ENCODE peak calls at places on chromosomes 3 and 15, in seven cellular contexts. One of them, this sample, is unnamed.

GRCh38 chr15:85778107-85778776 is 16.5 kb downstream of the KLHL25 start:
- DNase-seq in CD4-positive, alpha-beta memory T cell: no peak
- DNase-seq in naive thymus-derived CD4-positive, alpha-beta T cell: no peak
- DNase-seq in CD8-positive, alpha-beta memory T cell: no peak
- DNase-seq in PC-3: no peak
- DNase-seq in ELF-1: no peak
- DNase-seq in GM13977: no peak
- DNase-seq in this sample: no peak

GRCh38 chr15:49622561-49622960 is 1.7 kb downstream of the DTWD1 start:
- DNase-seq in CD4-positive, alpha-beta memory T cell: no peak
- DNase-seq in naive thymus-derived CD4-positive, alpha-beta T cell: no peak
- DNase-seq in CD8-positive, alpha-beta memory T cell: no peak
- DNase-seq in PC-3: no peak
- DNase-seq in ELF-1: no peak
- DNase-seq in GM13977: no peak
- DNase-seq in this sample: no peak

GRCh38 chr15:58065011-58065444 is 483 bp downstream of the ALDH1A2 start:
- DNase-seq in CD4-positive, alpha-beta memory T cell: no peak
- DNase-seq in naive thymus-derived CD4-positive, alpha-beta T cell: peak; percentile 26
- DNase-seq in CD8-positive, alpha-beta memory T cell: no peak
- DNase-seq in PC-3: no peak
- DNase-seq in ELF-1: peak; percentile 68
- DNase-seq in GM13977: no peak
- DNase-seq in this sample: no peak

GRCh38 chr3:46669191-46669999 is 24.1 kb downstream of the ALS2CL start:
- DNase-seq in CD4-positive, alpha-beta memory T cell: no peak
- DNase-seq in naive thymus-derived CD4-positive, alpha-beta T cell: peak; percentile 10
- DNase-seq in CD8-positive, alpha-beta memory T cell: no peak
- DNase-seq in PC-3: no peak
- DNase-seq in ELF-1: no peak
- DNase-seq in GM13977: no peak
- DNase-seq in this sample: no peak

GRCh38 chr3:133895208-133896001 is at the start of gene RAB6B:
- DNase-seq in CD4-positive, alpha-beta memory T cell: no peak
- DNase-seq in naive thymus-derived CD4-positive, alpha-beta T cell: no peak
- DNase-seq in CD8-positive, alpha-beta memory T cell: no peak
- DNase-seq in PC-3: no peak
- DNase-seq in ELF-1: peak; percentile 65
- DNase-seq in GM13977: peak; percentile 76
- DNase-seq in this sample: peak; percentile 21

GRCh38 chr3:68986496-68987208 is 26.8 kb downstream of the EOGT start:
- DNase-seq in CD4-positive, alpha-beta memory T cell: no peak
- DNase-seq in naive thymus-derived CD4-positive, alpha-beta T cell: no peak
- DNase-seq in CD8-positive, alpha-beta memory T cell: no peak
- DNase-seq in PC-3: no peak
- DNase-seq in ELF-1: no peak
- DNase-seq in GM13977: no peak
- DNase-seq in this sample: no peak

GRCh38 chr3:181329024-181329423 is 339.5 kb upstream of the DNAJC19 start:
- DNase-seq in CD4-positive, alpha-beta memory T cell: no peak
- DNase-seq in naive thymus-derived CD4-positive, alpha-beta T cell: no peak
- DNase-seq in CD8-positive, alpha-beta memory T cell: no peak
- DNase-seq in PC-3: peak; percentile 13
- DNase-seq in ELF-1: no peak
- DNase-seq in GM13977: no peak
- DNase-seq in this sample: no peak

GRCh38 chr3:109330405-109330804 is 6.9 kb downstream of the DPPA4 start:
- DNase-seq in CD4-positive, alpha-beta memory T cell: no peak
- DNase-seq in naive thymus-derived CD4-positive, alpha-beta T cell: no peak
- DNase-seq in CD8-positive, alpha-beta memory T cell: no peak
- DNase-seq in PC-3: no peak
- DNase-seq in ELF-1: peak; percentile 62
- DNase-seq in GM13977: no peak
- DNase-seq in this sample: no peak

GRCh38 chr3:133998691-133999241 is 31.0 kb downstream of the SLCO2A1 start:
- DNase-seq in CD4-positive, alpha-beta memory T cell: no peak
- DNase-seq in naive thymus-derived CD4-positive, alpha-beta T cell: no peak
- DNase-seq in CD8-positive, alpha-beta memory T cell: no peak
- DNase-seq in PC-3: no peak
- DNase-seq in ELF-1: no peak
- DNase-seq in GM13977: no peak
- DNase-seq in this sample: no peak

GRCh38 chr3:179969525-179969924 is 67.2 kb downstream of the PEX5L start:
- DNase-seq in CD4-positive, alpha-beta memory T cell: no peak
- DNase-seq in naive thymus-derived CD4-positive, alpha-beta T cell: no peak
- DNase-seq in CD8-positive, alpha-beta memory T cell: no peak
- DNase-seq in PC-3: peak; percentile 95
- DNase-seq in ELF-1: no peak
- DNase-seq in GM13977: no peak
- DNase-seq in this sample: peak; percentile 47

GRCh38 chr15:72688697-72689096 is 2.7 kb downstream of the BBS4 start:
- DNase-seq in CD4-positive, alpha-beta memory T cell: no peak
- DNase-seq in naive thymus-derived CD4-positive, alpha-beta T cell: no peak
- DNase-seq in CD8-positive, alpha-beta memory T cell: no peak
- DNase-seq in PC-3: no peak
- DNase-seq in ELF-1: no peak
- DNase-seq in GM13977: no peak
- DNase-seq in this sample: no peak

GRCh38 chr3:126338796-126339241 is 18.4 kb downstream of the KLF15 start:
- DNase-seq in CD4-positive, alpha-beta memory T cell: no peak
- DNase-seq in naive thymus-derived CD4-positive, alpha-beta T cell: no peak
- DNase-seq in CD8-positive, alpha-beta memory T cell: no peak
- DNase-seq in PC-3: no peak
- DNase-seq in ELF-1: no peak
- DNase-seq in GM13977: no peak
- DNase-seq in this sample: no peak

GRCh38 chr3:106588739-106589138 is 719.9 kb upstream of the CBLB start:
- DNase-seq in CD4-positive, alpha-beta memory T cell: no peak
- DNase-seq in naive thymus-derived CD4-positive, alpha-beta T cell: no peak
- DNase-seq in CD8-positive, alpha-beta memory T cell: no peak
- DNase-seq in PC-3: no peak
- DNase-seq in ELF-1: no peak
- DNase-seq in GM13977: no peak
- DNase-seq in this sample: no peak

GRCh38 chr3:50495609-50496423 is 7.6 kb downstream of the CACNA2D2 start:
- DNase-seq in CD4-positive, alpha-beta memory T cell: no peak
- DNase-seq in naive thymus-derived CD4-positive, alpha-beta T cell: no peak
- DNase-seq in CD8-positive, alpha-beta memory T cell: no peak
- DNase-seq in PC-3: no peak
- DNase-seq in ELF-1: no peak
- DNase-seq in GM13977: no peak
- DNase-seq in this sample: no peak

GRCh38 chr3:134201201-134202130 is 49.2 kb downstream of the RYK start:
- DNase-seq in CD4-positive, alpha-beta memory T cell: no peak
- DNase-seq in naive thymus-derived CD4-positive, alpha-beta T cell: no peak
- DNase-seq in CD8-positive, alpha-beta memory T cell: no peak
- DNase-seq in PC-3: peak; percentile 86
- DNase-seq in ELF-1: no peak
- DNase-seq in GM13977: no peak
- DNase-seq in this sample: no peak

GRCh38 chr3:146685050-146685814 is 80.1 kb upstream of the PLSCR5 start:
- DNase-seq in CD4-positive, alpha-beta memory T cell: no peak
- DNase-seq in naive thymus-derived CD4-positive, alpha-beta T cell: no peak
- DNase-seq in CD8-positive, alpha-beta memory T cell: no peak
- DNase-seq in PC-3: no peak
- DNase-seq in ELF-1: no peak
- DNase-seq in GM13977: no peak
- DNase-seq in this sample: no peak

GRCh38 chr3:64685331-64685799 is 2.4 kb downstream of the ADAMTS9 start:
- DNase-seq in CD4-positive, alpha-beta memory T cell: no peak
- DNase-seq in naive thymus-derived CD4-positive, alpha-beta T cell: no peak
- DNase-seq in CD8-positive, alpha-beta memory T cell: no peak
- DNase-seq in PC-3: no peak
- DNase-seq in ELF-1: no peak
- DNase-seq in GM13977: no peak
- DNase-seq in this sample: no peak

GRCh38 chr3:184466413-184466960 is 86.6 kb downstream of the CHRD start:
- DNase-seq in CD4-positive, alpha-beta memory T cell: no peak
- DNase-seq in naive thymus-derived CD4-positive, alpha-beta T cell: no peak
- DNase-seq in CD8-positive, alpha-beta memory T cell: no peak
- DNase-seq in PC-3: no peak
- DNase-seq in ELF-1: peak; percentile 35
- DNase-seq in GM13977: no peak
- DNase-seq in this sample: no peak

GRCh38 chr15:75145027-75145841 is 56.4 kb upstream of the C15orf39 start:
- DNase-seq in CD4-positive, alpha-beta memory T cell: no peak
- DNase-seq in naive thymus-derived CD4-positive, alpha-beta T cell: no peak
- DNase-seq in CD8-positive, alpha-beta memory T cell: no peak
- DNase-seq in PC-3: peak; percentile 79
- DNase-seq in ELF-1: no peak
- DNase-seq in GM13977: no peak
- DNase-seq in this sample: no peak

GRCh38 chr15:96264351-96264798 is 66.1 kb upstream of the NR2F2 start:
- DNase-seq in CD4-positive, alpha-beta memory T cell: no peak
- DNase-seq in naive thymus-derived CD4-positive, alpha-beta T cell: no peak
- DNase-seq in CD8-positive, alpha-beta memory T cell: no peak
- DNase-seq in PC-3: peak; percentile 78
- DNase-seq in ELF-1: peak; percentile 46
- DNase-seq in GM13977: no peak
- DNase-seq in this sample: peak; percentile 4

GRCh38 chr3:98952404-98952803 is 50.9 kb upstream of the DCBLD2 start:
- DNase-seq in CD4-positive, alpha-beta memory T cell: no peak
- DNase-seq in naive thymus-derived CD4-positive, alpha-beta T cell: no peak
- DNase-seq in CD8-positive, alpha-beta memory T cell: no peak
- DNase-seq in PC-3: no peak
- DNase-seq in ELF-1: peak; percentile 13
- DNase-seq in GM13977: no peak
- DNase-seq in this sample: no peak

GRCh38 chr15:68518785-68519430 is 59.9 kb upstream of the CORO2B start:
- DNase-seq in CD4-positive, alpha-beta memory T cell: no peak
- DNase-seq in naive thymus-derived CD4-positive, alpha-beta T cell: no peak
- DNase-seq in CD8-positive, alpha-beta memory T cell: no peak
- DNase-seq in PC-3: no peak
- DNase-seq in ELF-1: no peak
- DNase-seq in GM13977: no peak
- DNase-seq in this sample: no peak

GRCh38 chr3:121974601-121975111 is 47.4 kb downstream of the ILDR1 start:
- DNase-seq in CD4-positive, alpha-beta memory T cell: no peak
- DNase-seq in naive thymus-derived CD4-positive, alpha-beta T cell: no peak
- DNase-seq in CD8-positive, alpha-beta memory T cell: no peak
- DNase-seq in PC-3: peak; percentile 97
- DNase-seq in ELF-1: no peak
- DNase-seq in GM13977: no peak
- DNase-seq in this sample: no peak

GRCh38 chr3:187504435-187504834 is 136.2 kb downstream of the RTP4 start:
- DNase-seq in CD4-positive, alpha-beta memory T cell: no peak
- DNase-seq in naive thymus-derived CD4-positive, alpha-beta T cell: no peak
- DNase-seq in CD8-positive, alpha-beta memory T cell: no peak
- DNase-seq in PC-3: no peak
- DNase-seq in ELF-1: no peak
- DNase-seq in GM13977: no peak
- DNase-seq in this sample: no peak

GRCh38 chr3:158683216-158683975 is 10.9 kb upstream of the LXN start:
- DNase-seq in CD4-positive, alpha-beta memory T cell: no peak
- DNase-seq in naive thymus-derived CD4-positive, alpha-beta T cell: no peak
- DNase-seq in CD8-positive, alpha-beta memory T cell: no peak
- DNase-seq in PC-3: peak; percentile 14
- DNase-seq in ELF-1: no peak
- DNase-seq in GM13977: no peak
- DNase-seq in this sample: no peak

GRCh38 chr3:13171704-13172643 is 98.7 kb upstream of the IQSEC1 start:
- DNase-seq in CD4-positive, alpha-beta memory T cell: no peak
- DNase-seq in naive thymus-derived CD4-positive, alpha-beta T cell: no peak
- DNase-seq in CD8-positive, alpha-beta memory T cell: no peak
- DNase-seq in PC-3: no peak
- DNase-seq in ELF-1: no peak
- DNase-seq in GM13977: no peak
- DNase-seq in this sample: no peak

GRCh38 chr3:18302517-18302916 is 122.6 kb downstream of the SATB1 start:
- DNase-seq in CD4-positive, alpha-beta memory T cell: no peak
- DNase-seq in naive thymus-derived CD4-positive, alpha-beta T cell: no peak
- DNase-seq in CD8-positive, alpha-beta memory T cell: no peak
- DNase-seq in PC-3: peak; percentile 18
- DNase-seq in ELF-1: no peak
- DNase-seq in GM13977: no peak
- DNase-seq in this sample: no peak

GRCh38 chr3:59308684-59309083 is 258.9 kb upstream of the CFAP20DC start:
- DNase-seq in CD4-positive, alpha-beta memory T cell: no peak
- DNase-seq in naive thymus-derived CD4-positive, alpha-beta T cell: no peak
- DNase-seq in CD8-positive, alpha-beta memory T cell: no peak
- DNase-seq in PC-3: no peak
- DNase-seq in ELF-1: no peak
- DNase-seq in GM13977: no peak
- DNase-seq in this sample: no peak

GRCh38 chr15:74011610-74012009 is 17.1 kb downstream of the PML start:
- DNase-seq in CD4-positive, alpha-beta memory T cell: no peak
- DNase-seq in naive thymus-derived CD4-positive, alpha-beta T cell: no peak
- DNase-seq in CD8-positive, alpha-beta memory T cell: no peak
- DNase-seq in PC-3: peak; percentile 43
- DNase-seq in ELF-1: no peak
- DNase-seq in GM13977: no peak
- DNase-seq in this sample: no peak

GRCh38 chr3:54257114-54257513 is 134.8 kb downstream of the CACNA2D3 start:
- DNase-seq in CD4-positive, alpha-beta memory T cell: no peak
- DNase-seq in naive thymus-derived CD4-positive, alpha-beta T cell: no peak
- DNase-seq in CD8-positive, alpha-beta memory T cell: no peak
- DNase-seq in PC-3: no peak
- DNase-seq in ELF-1: no peak
- DNase-seq in GM13977: no peak
- DNase-seq in this sample: no peak

GRCh38 chr15:91849749-91850161 is 3.8 kb upstream of the SLCO3A1 start:
- DNase-seq in CD4-positive, alpha-beta memory T cell: peak; percentile 58
- DNase-seq in naive thymus-derived CD4-positive, alpha-beta T cell: no peak
- DNase-seq in CD8-positive, alpha-beta memory T cell: no peak
- DNase-seq in PC-3: peak; percentile 64
- DNase-seq in ELF-1: no peak
- DNase-seq in GM13977: no peak
- DNase-seq in this sample: no peak

GRCh38 chr3:153087595-153088566 is 74.1 kb upstream of the RAP2B start:
- DNase-seq in CD4-positive, alpha-beta memory T cell: no peak
- DNase-seq in naive thymus-derived CD4-positive, alpha-beta T cell: no peak
- DNase-seq in CD8-positive, alpha-beta memory T cell: no peak
- DNase-seq in PC-3: peak; percentile 75
- DNase-seq in ELF-1: no peak
- DNase-seq in GM13977: no peak
- DNase-seq in this sample: no peak

GRCh38 chr3:57864853-57865252 is 108.7 kb downstream of the SLMAP start:
- DNase-seq in CD4-positive, alpha-beta memory T cell: no peak
- DNase-seq in naive thymus-derived CD4-positive, alpha-beta T cell: no peak
- DNase-seq in CD8-positive, alpha-beta memory T cell: no peak
- DNase-seq in PC-3: peak; percentile 41
- DNase-seq in ELF-1: no peak
- DNase-seq in GM13977: no peak
- DNase-seq in this sample: no peak

GRCh38 chr3:187314176-187314575 is 22.6 kb upstream of the MASP1 start:
- DNase-seq in CD4-positive, alpha-beta memory T cell: no peak
- DNase-seq in naive thymus-derived CD4-positive, alpha-beta T cell: no peak
- DNase-seq in CD8-positive, alpha-beta memory T cell: no peak
- DNase-seq in PC-3: no peak
- DNase-seq in ELF-1: no peak
- DNase-seq in GM13977: no peak
- DNase-seq in this sample: no peak

This sample was measured in GM12865.